ENCODE peak calls at places on chromosomes 2 and 18, in four cellular contexts. One of them, this sample, is unnamed.

GRCh38 chr2:1024981-1025380 is 74.3 kb downstream of the SNTG2 start:
- DNase-seq in HepG2: no peak
- DNase-seq in GM12878: no peak
- DNase-seq in K562: no peak
- DNase-seq in this sample: no peak

GRCh38 chr2:46776687-46777327 is 138.8 kb downstream of the MCFD2 start:
- DNase-seq in HepG2: peak
- DNase-seq in GM12878: no peak
- DNase-seq in K562: peak
- DNase-seq in this sample: peak

GRCh38 chr2:55431982-55432627 is 12.4 kb upstream of the CCDC88A start:
- DNase-seq in HepG2: peak
- DNase-seq in GM12878: no peak
- DNase-seq in K562: peak
- DNase-seq in this sample: peak

GRCh38 chr2:18301421-18302139 is 258.9 kb downstream of the RDH14 start:
- DNase-seq in HepG2: no peak
- DNase-seq in GM12878: no peak
- DNase-seq in K562: no peak
- DNase-seq in this sample: no peak

GRCh38 chr2:194826241-194826640 is 830.8 kb upstream of the SLC39A10 start:
- DNase-seq in HepG2: no peak
- DNase-seq in GM12878: no peak
- DNase-seq in K562: no peak
- DNase-seq in this sample: no peak

GRCh38 chr2:176562359-176563043 is 293.3 kb downstream of the MTX2 start:
- DNase-seq in HepG2: no peak
- DNase-seq in GM12878: no peak
- DNase-seq in K562: no peak
- DNase-seq in this sample: no peak

GRCh38 chr18:45666520-45666919 is 51.2 kb downstream of the SLC14A2 start:
- DNase-seq in HepG2: peak
- DNase-seq in GM12878: no peak
- DNase-seq in K562: no peak
- DNase-seq in this sample: no peak

GRCh38 chr18:46591821-46592391 is 65.1 kb downstream of the LOXHD1 start:
- DNase-seq in HepG2: peak
- DNase-seq in GM12878: no peak
- DNase-seq in K562: no peak
- DNase-seq in this sample: no peak

GRCh38 chr2:239816571-239816970 is 208.6 kb downstream of the NDUFA10 start:
- DNase-seq in HepG2: no peak
- DNase-seq in GM12878: no peak
- DNase-seq in K562: no peak
- DNase-seq in this sample: no peak

GRCh38 chr2:74873678-74874640 is 40.0 kb downstream of the HK2 start:
- DNase-seq in HepG2: no peak
- DNase-seq in GM12878: no peak
- DNase-seq in K562: no peak
- DNase-seq in this sample: no peak

GRCh38 chr2:2107140-2107539 is 223.9 kb downstream of the MYT1L start:
- DNase-seq in HepG2: no peak
- DNase-seq in GM12878: no peak
- DNase-seq in K562: no peak
- DNase-seq in this sample: no peak

GRCh38 chr2:101806123-101806522 is 108.6 kb downstream of the MAP4K4 start:
- DNase-seq in HepG2: peak
- DNase-seq in GM12878: no peak
- DNase-seq in K562: peak
- DNase-seq in this sample: no peak

GRCh38 chr2:7237476-7237875 is 320.3 kb downstream of the RNF144A start:
- DNase-seq in HepG2: no peak
- DNase-seq in GM12878: no peak
- DNase-seq in K562: no peak
- DNase-seq in this sample: no peak

GRCh38 chr2:72940786-72941185 is 23.5 kb downstream of the EMX1 start:
- DNase-seq in HepG2: no peak
- DNase-seq in GM12878: no peak
- DNase-seq in K562: no peak
- DNase-seq in this sample: no peak

GRCh38 chr2:147352775-147353381 is 492.0 kb upstream of the ACVR2A start:
- DNase-seq in HepG2: no peak
- DNase-seq in GM12878: no peak
- DNase-seq in K562: no peak
- DNase-seq in this sample: no peak

GRCh38 chr18:77069482-77069881 is 63.1 kb downstream of the MBP start:
- DNase-seq in HepG2: no peak
- DNase-seq in GM12878: no peak
- DNase-seq in K562: no peak
- DNase-seq in this sample: no peak

GRCh38 chr2:236968101-236968886 is 117.4 kb upstream of the COPS8 start:
- DNase-seq in HepG2: peak
- DNase-seq in GM12878: peak
- DNase-seq in K562: no peak
- DNase-seq in this sample: no peak

GRCh38 chr18:32468147-32468845 is 2.4 kb downstream of the GAREM1 start:
- DNase-seq in HepG2: no peak
- DNase-seq in GM12878: no peak
- DNase-seq in K562: no peak
- DNase-seq in this sample: no peak

GRCh38 chr2:147416099-147416498 is 428.7 kb upstream of the ACVR2A start:
- DNase-seq in HepG2: peak
- DNase-seq in GM12878: no peak
- DNase-seq in K562: no peak
- DNase-seq in this sample: no peak

GRCh38 chr2:20414806-20415205 is 32.1 kb upstream of the RHOB start:
- DNase-seq in HepG2: no peak
- DNase-seq in GM12878: no peak
- DNase-seq in K562: no peak
- DNase-seq in this sample: no peak

GRCh38 chr2:218425531-218425930 is 6.6 kb downstream of the VIL1 start:
- DNase-seq in HepG2: no peak
- DNase-seq in GM12878: no peak
- DNase-seq in K562: no peak
- DNase-seq in this sample: no peak

GRCh38 chr2:25402477-25402876 is 60.8 kb upstream of the DNMT3A start:
- DNase-seq in HepG2: no peak
- DNase-seq in GM12878: no peak
- DNase-seq in K562: no peak
- DNase-seq in this sample: no peak

GRCh38 chr2:189287982-189288494 is 108.5 kb upstream of the COL5A2 start:
- DNase-seq in HepG2: peak
- DNase-seq in GM12878: no peak
- DNase-seq in K562: no peak
- DNase-seq in this sample: peak

GRCh38 chr18:59079264-59079972 is 60.3 kb upstream of the SEC11C start:
- DNase-seq in HepG2: no peak
- DNase-seq in GM12878: no peak
- DNase-seq in K562: no peak
- DNase-seq in this sample: peak

GRCh38 chr2:43285987-43286386 is 59.6 kb upstream of the ZFP36L2 start:
- DNase-seq in HepG2: peak
- DNase-seq in GM12878: no peak
- DNase-seq in K562: no peak
- DNase-seq in this sample: no peak

GRCh38 chr2:161029321-161029720 is 130.9 kb upstream of the TANK start:
- DNase-seq in HepG2: no peak
- DNase-seq in GM12878: no peak
- DNase-seq in K562: no peak
- DNase-seq in this sample: no peak
- TF ChIP-seq SP1 in HepG2: no peak
- TF ChIP-seq SP1 in GM12878: no peak
- TF ChIP-seq SP1 in K562: no peak
- TF ChIP-seq SP1 in this sample: no peak

GRCh38 chr2:27873091-27873490 is 17.1 kb downstream of the RBKS start:
- DNase-seq in HepG2: no peak
- DNase-seq in GM12878: no peak
- DNase-seq in K562: no peak
- DNase-seq in this sample: no peak
- TF ChIP-seq BHLHE40 in HepG2: no peak
- TF ChIP-seq BHLHE40 in GM12878: no peak
- TF ChIP-seq BHLHE40 in K562: no peak
- TF ChIP-seq BHLHE40 in this sample: no peak

GRCh38 chr18:37554399-37554787 is 11.2 kb downstream of the CELF4 start:
- DNase-seq in HepG2: no peak
- DNase-seq in GM12878: no peak
- DNase-seq in K562: no peak
- DNase-seq in this sample: no peak
- TF ChIP-seq SP1 in HepG2: no peak
- TF ChIP-seq SP1 in GM12878: no peak
- TF ChIP-seq SP1 in K562: no peak
- TF ChIP-seq SP1 in this sample: no peak

GRCh38 chr18:31261792-31262582 is 56.0 kb upstream of the DSG1 start:
- DNase-seq in HepG2: peak
- DNase-seq in GM12878: no peak
- DNase-seq in K562: no peak
- DNase-seq in this sample: no peak
- TF ChIP-seq BHLHE40 in HepG2: no peak
- TF ChIP-seq BHLHE40 in GM12878: no peak
- TF ChIP-seq BHLHE40 in K562: no peak
- TF ChIP-seq BHLHE40 in this sample: no peak

DNA sequence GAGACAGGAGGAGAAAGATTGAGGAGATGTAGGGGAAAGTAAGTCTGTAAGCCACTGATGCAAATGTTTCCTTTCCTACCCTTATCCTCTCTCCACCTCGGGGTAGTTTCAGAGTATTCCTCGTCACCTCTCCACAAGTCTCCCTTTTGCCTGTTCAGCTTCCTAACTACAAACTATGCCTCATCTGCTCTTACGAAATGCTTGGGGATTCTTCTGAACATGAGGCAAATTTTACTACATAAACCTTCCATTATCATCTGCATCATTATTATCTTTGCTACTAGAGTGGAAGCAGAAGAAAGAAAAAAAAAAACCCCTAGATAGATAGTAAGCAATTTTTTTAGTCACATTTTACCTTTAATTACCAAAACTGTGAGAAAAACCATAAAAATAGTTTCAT is 43.1 kb upstream of the CWC22 start:
- DNase-seq in HepG2: no peak
- DNase-seq in GM12878: no peak
- DNase-seq in K562: no peak
- DNase-seq in this sample: no peak
- TF ChIP-seq SP1 in HepG2: no peak
- TF ChIP-seq SP1 in GM12878: no peak
- TF ChIP-seq SP1 in K562: no peak
- TF ChIP-seq SP1 in this sample: no peak

GRCh38 chr2:134120718-134121630 is 132.9 kb upstream of the MGAT5 start:
- DNase-seq in HepG2: no peak
- DNase-seq in GM12878: no peak
- DNase-seq in K562: peak
- DNase-seq in this sample: peak
- TF ChIP-seq BHLHE40 in HepG2: no peak
- TF ChIP-seq BHLHE40 in GM12878: peak
- TF ChIP-seq BHLHE40 in K562: no peak
- TF ChIP-seq BHLHE40 in this sample: no peak

This sample was measured in HEK293T.